ENCODE peak calls at places on chromosomes 2 and 18, in four cellular contexts. R is HCT116, X is SK-N-SH, Y is K562. V is an unnamed sample. For H3K27me3, the result is how much of the 10 kb centered on the place peaks cover.

GRCh38 chr18:58865714-58866113 is 1.0 kb downstream of the ZNF532 start:
- DNase-seq in Y (no peak), R (no peak), X (no peak), V (no peak)

GRCh38 chr2:164657129-164657528 is 35.8 kb upstream of the GRB14 start:
- DNase-seq in R (no peak), Y (no peak), X (no peak), V (no peak)

GRCh38 chr2:240252191-240252871 is 111.9 kb upstream of the OTOS start:
- DNase-seq in R (no peak), Y (no peak), X (peak), V (no peak)

GRCh38 chr2:241890524-241891235 is 21.2 kb downstream of the RTP5 start:
- DNase-seq in X (no peak), R (no peak), Y (no peak), V (no peak)

GRCh38 chr2:27306657-27307544 is 1.3 kb downstream of the UCN start:
- DNase-seq in Y (no peak), X (peak), R (no peak), V (no peak)

GRCh38 chr2:74181739-74182138 is 3.1 kb upstream of the MOB1A start:
- DNase-seq in Y (peak), X (peak), R (no peak), V (no peak)

GRCh38 chr2:168234407-168235085 is 12.8 kb downstream of the STK39 start:
- DNase-seq in R (no peak), X (no peak), Y (no peak), V (no peak)

GRCh38 chr2:131140581-131140980 is 35.4 kb downstream of the PLEKHB2 start:
- DNase-seq in R (no peak), Y (no peak), X (no peak), V (no peak)

GRCh38 chr2:218896501-218897393 is 16.1 kb downstream of the WNT10A start:
- DNase-seq in X (peak), R (no peak), Y (no peak), V (no peak)

GRCh38 chr2:165044505-165045303 is 89.4 kb upstream of the SLC38A11 start:
- DNase-seq in R (no peak), Y (no peak), X (no peak), V (no peak)

GRCh38 chr2:121360566-121361300 is 75.7 kb upstream of the TFCP2L1 start:
- DNase-seq in X (no peak), R (no peak), Y (no peak), V (peak)

GRCh38 chr18:7307586-7307985 is 76.7 kb downstream of the LRRC30 start:
- DNase-seq in X (no peak), R (no peak), Y (no peak), V (no peak)
- H2AFZ ChIP-seq in X (no peak), R (no peak), Y (no peak), V (no peak)

GRCh38 chr18:79553154-79553553 is 126.4 kb upstream of the CTDP1 start:
- DNase-seq in Y (no peak), X (no peak), R (no peak), V (no peak)
- TF ChIP-seq MAX in Y (no peak), X (no peak), R (no peak), V (no peak)

GRCh38 chr2:37582911-37583310 is 88.5 kb downstream of the CDC42EP3 start:
- DNase-seq in X (no peak), Y (no peak), R (no peak), V (peak)

GRCh38 chr2:37581433-37581832 is 90.0 kb downstream of the CDC42EP3 start:
- DNase-seq in Y (no peak), X (no peak), R (no peak), V (no peak)

GRCh38 chr2:37583402-37583801 is 88.0 kb downstream of the CDC42EP3 start:
- DNase-seq in X (no peak), Y (no peak), R (no peak), V (no peak)

GRCh38 chr2:37583867-37584266 is 87.6 kb downstream of the CDC42EP3 start:
- DNase-seq in X (no peak), R (no peak), Y (no peak), V (peak)

DNA sequence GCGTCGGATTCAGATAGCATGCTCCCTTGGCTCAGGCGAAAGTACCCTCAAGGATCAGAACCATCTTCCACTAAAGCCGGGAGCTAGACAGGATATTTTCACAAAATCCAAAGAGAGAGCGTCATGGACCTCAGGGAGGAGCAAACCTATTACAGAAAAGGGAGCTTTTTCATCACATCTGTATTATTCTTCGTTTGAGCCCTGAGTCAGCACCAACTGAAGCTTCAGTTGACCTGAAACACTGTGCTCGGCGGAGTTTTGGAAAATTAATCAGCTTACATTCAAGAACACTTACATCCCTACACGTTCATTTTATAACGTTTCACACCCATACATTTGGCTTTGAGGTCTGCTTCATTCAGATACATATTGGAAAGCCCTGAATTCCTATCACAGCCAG is 89.1 kb downstream of the CDC42EP3 start:
- DNase-seq in X (no peak), R (no peak), Y (no peak), V (no peak)
- H3K27me3 ChIP-seq in X (under half), R (under half), Y (under half), V (under half)

GRCh38 chr18:55047546-55047945 is 88.3 kb upstream of the CCDC68 start:
- DNase-seq in Y (peak), R (no peak), X (no peak), V (no peak)
- H2AFZ ChIP-seq in Y (no peak), R (no peak), X (no peak), V (no peak)

GRCh38 chr2:11738589-11739436 is 7.6 kb upstream of the LPIN1 start:
- DNase-seq in R (peak), Y (peak), X (peak), V (peak)
- TF ChIP-seq MAX in R (no peak), Y (no peak), X (peak), V (no peak)

V was measured in endothelial cell of umbilical vein.